ENCODE peak calls at places on chromosomes 2 and 18, in four cellular contexts. S is AG09319, V is neural progenitor cell, R is lower lobe of right lung. B is an unnamed sample.

GRCh38 chr2:26567534-26567933 is 73.6 kb downstream of the CIB4 start:
- DNase-seq in S (no peak), V (no peak), R (no peak), B (no peak)

GRCh38 chr18:31205273-31205672 is 42.6 kb upstream of the DSC1 start:
- DNase-seq in S (no peak), V (no peak), R (no peak), B (no peak)

GRCh38 chr2:76323381-76323780 is 612.7 kb upstream of the GCFC2 start:
- DNase-seq in S (no peak), V (no peak), R (no peak), B (no peak)

GRCh38 chr2:79792097-79792496 is 279.2 kb downstream of the CTNNA2 start:
- DNase-seq in S (no peak), V (no peak), R (no peak), B (no peak)

GRCh38 chr2:28702887-28703286 is 48.7 kb upstream of the PPP1CB start:
- DNase-seq in S (no peak), V (no peak), R (no peak), B (no peak)

GRCh38 chr2:202376460-202377307 is 557 bp downstream of the BMPR2 start:
- DNase-seq in S (no peak), V (no peak), R (peak; percentile 68), B (peak; percentile 51)

GRCh38 chr2:74573747-74574562 is 19.4 kb downstream of the DOK1 start:
- DNase-seq in S (no peak), V (no peak), R (no peak), B (no peak)

GRCh38 chr2:127173073-127173472 is 47.0 kb downstream of the CYP27C1 start:
- DNase-seq in S (no peak), V (no peak), R (no peak), B (no peak)

GRCh38 chr2:226578373-226578772 is 221.2 kb downstream of the IRS1 start:
- DNase-seq in S (no peak), V (no peak), R (no peak), B (no peak)

DNA sequence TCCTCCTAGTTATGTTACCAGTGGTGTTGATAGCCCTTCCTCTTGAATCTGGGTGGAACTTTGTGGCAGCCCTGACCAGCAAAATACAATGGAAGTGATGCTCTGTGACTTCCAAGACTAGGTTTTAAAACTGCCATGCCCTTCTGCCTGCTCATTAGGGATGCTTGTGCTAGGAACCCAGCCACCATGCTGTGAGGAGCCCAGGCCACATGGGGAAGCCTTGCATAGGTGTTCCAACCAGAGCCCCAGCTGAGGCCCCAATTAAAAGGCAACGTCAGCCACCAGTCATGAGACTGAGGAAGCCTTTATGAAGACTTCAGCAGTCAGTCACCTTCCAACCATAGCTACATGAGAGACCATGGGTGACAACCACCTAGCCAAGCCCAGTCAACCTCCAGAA is 14.0 kb upstream of the MAPRE2 start:
- DNase-seq in S (no peak), V (no peak), R (no peak), B (no peak)
- TF ChIP-seq CTCF in S (no peak), V (no peak), R (no peak), B (no peak)

GRCh38 chr2:205245652-205246051 is 436.6 kb upstream of the NRP2 start:
- DNase-seq in S (no peak), V (no peak), R (no peak), B (no peak)

GRCh38 chr2:205245001-205245400 is 437.3 kb upstream of the NRP2 start:
- DNase-seq in S (no peak), V (no peak), R (no peak), B (no peak)
- TF ChIP-seq CTCF in S (no peak), V (no peak), R (no peak), B (no peak)

DNA sequence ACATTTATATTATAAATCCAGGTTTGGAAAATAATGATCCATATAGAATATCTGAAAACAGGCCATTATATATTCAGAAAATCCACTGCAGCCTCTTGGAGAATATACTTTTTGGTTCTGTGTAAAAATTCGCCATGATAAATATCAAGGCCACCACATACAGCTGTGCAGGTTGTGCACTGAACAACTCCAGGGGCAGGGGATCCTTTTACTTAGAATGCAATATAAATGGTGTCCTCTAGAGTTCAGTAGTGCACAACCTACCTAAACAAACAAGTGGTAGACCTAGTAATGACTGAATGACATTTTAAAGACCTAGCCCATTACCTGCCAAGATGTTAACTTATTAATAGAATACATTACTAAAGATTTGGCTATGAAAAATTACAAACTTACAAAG is 22.4 kb downstream of the MOGAT1 start:
- DNase-seq in S (no peak), V (no peak), R (no peak), B (no peak)
- TF ChIP-seq CTCF in S (peak; percentile 12), V (peak; percentile 39), R (no peak), B (no peak)

GRCh38 chr18:5415665-5416064 is 120.1 kb upstream of the ZBTB14 start:
- DNase-seq in S (no peak), V (no peak), R (no peak), B (no peak)

GRCh38 chr18:5416112-5416511 is 120.6 kb upstream of the ZBTB14 start:
- DNase-seq in S (no peak), V (no peak), R (no peak), B (no peak)

GRCh38 chr18:5415035-5415434 is 119.5 kb upstream of the ZBTB14 start:
- DNase-seq in S (no peak), V (no peak), R (no peak), B (no peak)

GRCh38 chr18:5413447-5413846 is 117.9 kb upstream of the ZBTB14 start:
- DNase-seq in S (no peak), V (no peak), R (no peak), B (no peak)

GRCh38 chr18:5414546-5414945 is 119.0 kb upstream of the ZBTB14 start:
- DNase-seq in S (no peak), V (peak; percentile 77), R (no peak), B (no peak)
- TF ChIP-seq CTCF in S (no peak), V (peak; percentile 28), R (no peak), B (no peak)

GRCh38 chr18:38790786-38791185 is 1225.2 kb upstream of the CELF4 start:
- DNase-seq in S (no peak), V (no peak), R (no peak), B (no peak)

DNA sequence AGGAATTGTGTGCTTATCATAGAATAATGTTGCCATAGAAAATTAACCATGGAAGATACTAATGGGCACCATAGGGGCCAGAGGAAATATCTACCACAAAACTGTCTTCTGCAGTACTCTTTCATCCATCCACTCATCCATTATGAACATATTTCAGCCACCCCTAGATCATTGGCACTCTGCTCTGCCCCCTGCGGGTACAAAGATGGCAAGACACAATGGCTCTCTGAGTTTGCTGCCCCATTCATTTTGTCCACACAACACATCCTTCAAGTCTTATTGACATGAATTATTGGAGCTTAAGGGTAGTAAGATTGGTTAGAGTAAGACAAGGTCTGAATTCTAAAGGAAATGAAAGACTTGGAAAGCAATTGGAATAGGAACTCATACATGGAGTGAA is 1224.7 kb upstream of the CELF4 start:
- DNase-seq in S (no peak), V (peak; percentile 34), R (no peak), B (peak; percentile 3)
- TF ChIP-seq CTCF in S (no peak), V (peak; percentile 53), R (no peak), B (peak; percentile 19)

GRCh38 chr18:26436176-26437031 is 111.9 kb downstream of the KCTD1 start:
- DNase-seq in S (peak; percentile 22), V (no peak), R (no peak), B (peak; percentile 50)
- TF ChIP-seq CTCF in S (no peak), V (no peak), R (no peak), B (no peak)